ENCODE peak calls at places on chromosomes 13 and 19, in ten cellular contexts. One of them, this sample, is unnamed.
A peak's percentile ranks its signal among the peaks of the same experiment; 100 is the strongest.

GRCh38 chr13:98504371-98504963 is 72.4 kb downstream of the STK24 start:
- DNase-seq in H7: no peak
- DNase-seq in nephron progenitor cell: no peak
- DNase-seq in body of pancreas: peak; percentile 3
- DNase-seq in RPMI7951: no peak
- DNase-seq in ELR: no peak
- DNase-seq in HEK293T: no peak
- DNase-seq in stimulated activated CD4-positive, alpha-beta T cell treated with anti-CD3 and anti-CD28 coated beads, Interleukin-4, amount 100 ng/mL, for 24 hours: peak; percentile 26
- DNase-seq in GM23338: no peak
- DNase-seq in activated T-cell treated with anti-CD3 and anti-CD28 coated beads, Interleukin-2, amount 50 U/mL, for 48 hours: peak; percentile 51
- DNase-seq in this sample: no peak

GRCh38 chr19:45972081-45972943 is 1.4 kb downstream of the NOVA2 start:
- DNase-seq in H7: no peak
- DNase-seq in nephron progenitor cell: no peak
- DNase-seq in body of pancreas: no peak
- DNase-seq in RPMI7951: no peak
- DNase-seq in ELR: no peak
- DNase-seq in HEK293T: no peak
- DNase-seq in stimulated activated CD4-positive, alpha-beta T cell treated with anti-CD3 and anti-CD28 coated beads, Interleukin-4, amount 100 ng/mL, for 24 hours: peak; percentile 38
- DNase-seq in GM23338: no peak
- DNase-seq in activated T-cell treated with anti-CD3 and anti-CD28 coated beads, Interleukin-2, amount 50 U/mL, for 48 hours: peak; percentile 40
- DNase-seq in this sample: peak; percentile 2

GRCh38 chr19:56272448-56272847 is at the start of gene EDDM13:
- DNase-seq in H7: no peak
- DNase-seq in nephron progenitor cell: no peak
- DNase-seq in body of pancreas: no peak
- DNase-seq in RPMI7951: no peak
- DNase-seq in ELR: no peak
- DNase-seq in HEK293T: no peak
- DNase-seq in stimulated activated CD4-positive, alpha-beta T cell treated with anti-CD3 and anti-CD28 coated beads, Interleukin-4, amount 100 ng/mL, for 24 hours: no peak
- DNase-seq in GM23338: no peak
- DNase-seq in activated T-cell treated with anti-CD3 and anti-CD28 coated beads, Interleukin-2, amount 50 U/mL, for 48 hours: no peak
- DNase-seq in this sample: no peak

GRCh38 chr13:89150362-89150761 is 1479.2 kb downstream of the SLITRK5 start:
- DNase-seq in H7: no peak
- DNase-seq in nephron progenitor cell: no peak
- DNase-seq in body of pancreas: peak; percentile 18
- DNase-seq in RPMI7951: peak; percentile 13
- DNase-seq in ELR: no peak
- DNase-seq in HEK293T: no peak
- DNase-seq in stimulated activated CD4-positive, alpha-beta T cell treated with anti-CD3 and anti-CD28 coated beads, Interleukin-4, amount 100 ng/mL, for 24 hours: no peak
- DNase-seq in GM23338: no peak
- DNase-seq in activated T-cell treated with anti-CD3 and anti-CD28 coated beads, Interleukin-2, amount 50 U/mL, for 48 hours: no peak
- DNase-seq in this sample: no peak

GRCh38 chr13:111280666-111281577 is 39.5 kb upstream of the TEX29 start:
- DNase-seq in H7: no peak
- DNase-seq in nephron progenitor cell: no peak
- DNase-seq in body of pancreas: no peak
- DNase-seq in RPMI7951: no peak
- DNase-seq in ELR: peak; percentile 59
- DNase-seq in HEK293T: no peak
- DNase-seq in stimulated activated CD4-positive, alpha-beta T cell treated with anti-CD3 and anti-CD28 coated beads, Interleukin-4, amount 100 ng/mL, for 24 hours: no peak
- DNase-seq in GM23338: no peak
- DNase-seq in activated T-cell treated with anti-CD3 and anti-CD28 coated beads, Interleukin-2, amount 50 U/mL, for 48 hours: no peak
- DNase-seq in this sample: no peak

GRCh38 chr13:87535911-87536310 is 135.3 kb upstream of the SLITRK5 start:
- DNase-seq in H7: no peak
- DNase-seq in nephron progenitor cell: no peak
- DNase-seq in body of pancreas: no peak
- DNase-seq in RPMI7951: no peak
- DNase-seq in ELR: no peak
- DNase-seq in HEK293T: no peak
- DNase-seq in stimulated activated CD4-positive, alpha-beta T cell treated with anti-CD3 and anti-CD28 coated beads, Interleukin-4, amount 100 ng/mL, for 24 hours: no peak
- DNase-seq in GM23338: no peak
- DNase-seq in activated T-cell treated with anti-CD3 and anti-CD28 coated beads, Interleukin-2, amount 50 U/mL, for 48 hours: no peak
- DNase-seq in this sample: no peak

GRCh38 chr19:1211494-1212234 is 6.1 kb downstream of the STK11 start:
- DNase-seq in H7: peak; percentile 90
- DNase-seq in nephron progenitor cell: peak; percentile 43
- DNase-seq in body of pancreas: peak; percentile 93
- DNase-seq in RPMI7951: no peak
- DNase-seq in ELR: no peak
- DNase-seq in HEK293T: no peak
- DNase-seq in stimulated activated CD4-positive, alpha-beta T cell treated with anti-CD3 and anti-CD28 coated beads, Interleukin-4, amount 100 ng/mL, for 24 hours: no peak
- DNase-seq in GM23338: peak; percentile 82
- DNase-seq in activated T-cell treated with anti-CD3 and anti-CD28 coated beads, Interleukin-2, amount 50 U/mL, for 48 hours: no peak
- DNase-seq in this sample: no peak

GRCh38 chr13:73018336-73018735 is 40.5 kb upstream of the KLF5 start:
- DNase-seq in H7: no peak
- DNase-seq in nephron progenitor cell: no peak
- DNase-seq in body of pancreas: no peak
- DNase-seq in RPMI7951: no peak
- DNase-seq in ELR: peak; percentile 15
- DNase-seq in HEK293T: no peak
- DNase-seq in stimulated activated CD4-positive, alpha-beta T cell treated with anti-CD3 and anti-CD28 coated beads, Interleukin-4, amount 100 ng/mL, for 24 hours: no peak
- DNase-seq in GM23338: no peak
- DNase-seq in activated T-cell treated with anti-CD3 and anti-CD28 coated beads, Interleukin-2, amount 50 U/mL, for 48 hours: no peak
- DNase-seq in this sample: no peak

GRCh38 chr19:55647732-55648656 is at the start of gene CCDC106:
- DNase-seq in H7: peak; percentile 94
- DNase-seq in nephron progenitor cell: peak; percentile 79
- DNase-seq in body of pancreas: peak; percentile 69
- DNase-seq in RPMI7951: peak; percentile 73
- DNase-seq in ELR: peak; percentile 71
- DNase-seq in HEK293T: peak; percentile 68
- DNase-seq in stimulated activated CD4-positive, alpha-beta T cell treated with anti-CD3 and anti-CD28 coated beads, Interleukin-4, amount 100 ng/mL, for 24 hours: peak; percentile 44
- DNase-seq in GM23338: peak; percentile 96
- DNase-seq in activated T-cell treated with anti-CD3 and anti-CD28 coated beads, Interleukin-2, amount 50 U/mL, for 48 hours: peak; percentile 61
- DNase-seq in this sample: peak; percentile 57

GRCh38 chr19:43486412-43486811 is 18.1 kb downstream of the PHLDB3 start:
- DNase-seq in H7: no peak
- DNase-seq in nephron progenitor cell: no peak
- DNase-seq in body of pancreas: no peak
- DNase-seq in RPMI7951: no peak
- DNase-seq in ELR: no peak
- DNase-seq in HEK293T: no peak
- DNase-seq in stimulated activated CD4-positive, alpha-beta T cell treated with anti-CD3 and anti-CD28 coated beads, Interleukin-4, amount 100 ng/mL, for 24 hours: no peak
- DNase-seq in GM23338: no peak
- DNase-seq in activated T-cell treated with anti-CD3 and anti-CD28 coated beads, Interleukin-2, amount 50 U/mL, for 48 hours: no peak
- DNase-seq in this sample: no peak

GRCh38 chr19:16328824-16329482 is 4.3 kb downstream of the KLF2 start:
- DNase-seq in H7: no peak
- DNase-seq in nephron progenitor cell: no peak
- DNase-seq in body of pancreas: no peak
- DNase-seq in RPMI7951: no peak
- DNase-seq in ELR: peak; percentile 48
- DNase-seq in HEK293T: no peak
- DNase-seq in stimulated activated CD4-positive, alpha-beta T cell treated with anti-CD3 and anti-CD28 coated beads, Interleukin-4, amount 100 ng/mL, for 24 hours: peak; percentile 39
- DNase-seq in GM23338: no peak
- DNase-seq in activated T-cell treated with anti-CD3 and anti-CD28 coated beads, Interleukin-2, amount 50 U/mL, for 48 hours: no peak
- DNase-seq in this sample: no peak

GRCh38 chr19:13056052-13056660 is 46.5 kb downstream of the LYL1 start:
- DNase-seq in H7: peak; percentile 87
- DNase-seq in nephron progenitor cell: no peak
- DNase-seq in body of pancreas: no peak
- DNase-seq in RPMI7951: peak; percentile 94
- DNase-seq in ELR: peak; percentile 89
- DNase-seq in HEK293T: no peak
- DNase-seq in stimulated activated CD4-positive, alpha-beta T cell treated with anti-CD3 and anti-CD28 coated beads, Interleukin-4, amount 100 ng/mL, for 24 hours: no peak
- DNase-seq in GM23338: peak; percentile 73
- DNase-seq in activated T-cell treated with anti-CD3 and anti-CD28 coated beads, Interleukin-2, amount 50 U/mL, for 48 hours: no peak
- DNase-seq in this sample: no peak

GRCh38 chr13:99662678-99663077 is 161.4 kb downstream of the TM9SF2 start:
- DNase-seq in H7: no peak
- DNase-seq in nephron progenitor cell: no peak
- DNase-seq in body of pancreas: no peak
- DNase-seq in RPMI7951: no peak
- DNase-seq in ELR: no peak
- DNase-seq in HEK293T: no peak
- DNase-seq in stimulated activated CD4-positive, alpha-beta T cell treated with anti-CD3 and anti-CD28 coated beads, Interleukin-4, amount 100 ng/mL, for 24 hours: no peak
- DNase-seq in GM23338: no peak
- DNase-seq in activated T-cell treated with anti-CD3 and anti-CD28 coated beads, Interleukin-2, amount 50 U/mL, for 48 hours: no peak
- DNase-seq in this sample: no peak

GRCh38 chr19:48638831-48639381 is 1.7 kb upstream of the DBP start:
- DNase-seq in H7: peak; percentile 91
- DNase-seq in nephron progenitor cell: peak; percentile 49
- DNase-seq in body of pancreas: no peak
- DNase-seq in RPMI7951: no peak
- DNase-seq in ELR: no peak
- DNase-seq in HEK293T: no peak
- DNase-seq in stimulated activated CD4-positive, alpha-beta T cell treated with anti-CD3 and anti-CD28 coated beads, Interleukin-4, amount 100 ng/mL, for 24 hours: peak; percentile 17
- DNase-seq in GM23338: peak; percentile 67
- DNase-seq in activated T-cell treated with anti-CD3 and anti-CD28 coated beads, Interleukin-2, amount 50 U/mL, for 48 hours: no peak
- DNase-seq in this sample: no peak